ENCODE peak calls at places on chromosomes 12 and 14, in seven cellular contexts. G is thoracic aorta, B is transverse colon, O is pancreas, L is K562, N is stomach, Z is A549. I is an unnamed sample.
A peak's percentile ranks its signal among the peaks of the same experiment; 100 is the strongest.

GRCh38 chr12:110546339-110546738 is 36.8 kb downstream of the PPTC7 start:
- DNase-seq in G (no peak), B (no peak), O (no peak), L (no peak), N (no peak), Z (no peak), I (no peak)

GRCh38 chr14:105145381-105146180 is 23.0 kb downstream of the JAG2 start:
- DNase-seq in G (no peak), B (no peak), O (peak; percentile 67), L (no peak), N (no peak), Z (no peak), I (no peak)

GRCh38 chr14:75493580-75494130 is 28.6 kb upstream of the BATF start:
- DNase-seq in G (no peak), B (no peak), O (no peak), L (no peak), N (no peak), Z (no peak), I (no peak)

GRCh38 chr14:94612174-94612573 is at the start of gene SERPINA3:
- DNase-seq in G (no peak), B (no peak), O (no peak), L (no peak), N (no peak), Z (no peak), I (peak; percentile 57)

GRCh38 chr12:132118876-132119275 is 25.2 kb downstream of the DDX51 start:
- DNase-seq in G (no peak), B (no peak), O (no peak), L (no peak), N (no peak), Z (no peak), I (peak; percentile 8)

GRCh38 chr12:66367015-66367667 is 64.8 kb downstream of the HELB start:
- DNase-seq in G (no peak), B (no peak), O (no peak), L (no peak), N (no peak), Z (no peak), I (no peak)

GRCh38 chr14:56087824-56088571 is 30.2 kb upstream of the PELI2 start:
- DNase-seq in G (no peak), B (no peak), O (no peak), L (no peak), N (no peak), Z (no peak), I (no peak)

GRCh38 chr12:67698711-67699603 is 50.4 kb downstream of the DYRK2 start:
- DNase-seq in G (no peak), B (no peak), O (no peak), L (no peak), N (no peak), Z (no peak), I (no peak)

GRCh38 chr14:23433457-23433856 is 2.0 kb downstream of the MYH7 start:
- DNase-seq in G (no peak), B (no peak), O (no peak), L (peak; percentile 25), N (no peak), Z (no peak), I (no peak)

GRCh38 chr12:879641-880040 is 69.9 kb downstream of the RAD52 start:
- DNase-seq in G (no peak), B (no peak), O (no peak), L (no peak), N (no peak), Z (no peak), I (no peak)

GRCh38 chr12:26090853-26091510 is 33.9 kb downstream of the BHLHE41 start:
- DNase-seq in G (no peak), B (no peak), O (no peak), L (no peak), N (no peak), Z (no peak), I (no peak)

GRCh38 chr12:107379852-107380567 is 286.7 kb upstream of the CRY1 start:
- DNase-seq in G (no peak), B (peak; percentile 27), O (no peak), L (no peak), N (peak; percentile 36), Z (peak; percentile 58), I (no peak)

GRCh38 chr12:54404061-54405004 is 14.7 kb downstream of the ITGA5 start:
- DNase-seq in G (no peak), B (peak; percentile 65), O (peak; percentile 62), L (peak; percentile 67), N (peak; percentile 68), Z (no peak), I (peak; percentile 86)

GRCh38 chr12:6608592-6609311 is 1.6 kb upstream of the CHD4 start:
- DNase-seq in G (no peak), B (no peak), O (peak; percentile 72), L (no peak), N (no peak), Z (peak; percentile 36), I (peak; percentile 28)

GRCh38 chr12:5192727-5193126 is 149.0 kb downstream of the KCNA5 start:
- DNase-seq in G (no peak), B (no peak), O (no peak), L (no peak), N (no peak), Z (no peak), I (no peak)
- H3K27ac ChIP-seq in G (no peak overlapping the region), B (no peak overlapping the region), O (no peak overlapping the region), L (no peak overlapping the region), N (no peak overlapping the region), Z (no peak overlapping the region), I (no peak overlapping the region)

DNA sequence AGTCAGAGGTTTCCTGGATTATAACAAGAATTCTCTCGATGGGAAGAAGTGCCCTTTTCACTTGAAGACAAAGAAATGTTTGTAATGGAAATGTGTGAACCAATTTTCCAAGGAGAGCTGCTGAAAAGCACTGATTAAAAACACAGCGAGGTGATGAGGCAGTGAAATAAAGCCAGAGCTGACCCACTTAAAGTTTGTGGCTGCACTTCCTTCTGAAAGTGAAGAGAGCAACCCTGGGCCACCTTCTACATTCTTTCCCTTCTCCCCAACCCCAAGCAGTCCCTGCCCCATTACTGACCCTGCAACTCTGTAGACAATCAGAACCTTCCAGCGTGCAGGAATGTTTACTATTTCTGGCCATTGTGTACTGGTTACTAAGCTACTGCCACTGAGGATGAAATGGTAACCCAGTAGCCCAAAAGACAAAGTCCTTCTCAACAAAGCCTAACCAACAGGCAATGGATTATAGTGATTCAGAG is 174.0 kb downstream of the TTC7B start:
- DNase-seq in G (no peak), B (no peak), O (no peak), L (no peak), N (no peak), Z (no peak), I (no peak)
- H3K27ac ChIP-seq in G (peak overlapping the region; percentile 36), B (peak overlapping the region; percentile 77), O (no peak overlapping the region), L (no peak overlapping the region), N (no peak overlapping the region), Z (no peak overlapping the region), I (peak overlapping the region; percentile 17)

GRCh38 chr14:72715215-72715909 is 178.5 kb downstream of the DPF3 start:
- DNase-seq in G (no peak), B (no peak), O (no peak), L (no peak), N (no peak), Z (no peak), I (peak; percentile 78)

GRCh38 chr14:72715910-72716268 is 178.0 kb downstream of the DPF3 start:
- DNase-seq in G (no peak), B (no peak), O (no peak), L (no peak), N (no peak), Z (no peak), I (peak; percentile 33)

GRCh38 chr14:72714871-72715214 is 179.1 kb downstream of the DPF3 start:
- DNase-seq in G (no peak), B (no peak), O (no peak), L (no peak), N (no peak), Z (no peak), I (no peak)

GRCh38 chr14:72711936-72712335 is 182.0 kb downstream of the DPF3 start:
- DNase-seq in G (no peak), B (no peak), O (no peak), L (no peak), N (no peak), Z (no peak), I (no peak)

GRCh38 chr14:72714094-72714493 is 179.8 kb downstream of the DPF3 start:
- DNase-seq in G (no peak), B (peak; percentile 24), O (no peak), L (no peak), N (no peak), Z (no peak), I (no peak)
- H3K27ac ChIP-seq in G (no peak overlapping the region), B (no peak overlapping the region), O (no peak overlapping the region), L (no peak overlapping the region), N (no peak overlapping the region), Z (no peak overlapping the region), I (no peak overlapping the region)

DNA sequence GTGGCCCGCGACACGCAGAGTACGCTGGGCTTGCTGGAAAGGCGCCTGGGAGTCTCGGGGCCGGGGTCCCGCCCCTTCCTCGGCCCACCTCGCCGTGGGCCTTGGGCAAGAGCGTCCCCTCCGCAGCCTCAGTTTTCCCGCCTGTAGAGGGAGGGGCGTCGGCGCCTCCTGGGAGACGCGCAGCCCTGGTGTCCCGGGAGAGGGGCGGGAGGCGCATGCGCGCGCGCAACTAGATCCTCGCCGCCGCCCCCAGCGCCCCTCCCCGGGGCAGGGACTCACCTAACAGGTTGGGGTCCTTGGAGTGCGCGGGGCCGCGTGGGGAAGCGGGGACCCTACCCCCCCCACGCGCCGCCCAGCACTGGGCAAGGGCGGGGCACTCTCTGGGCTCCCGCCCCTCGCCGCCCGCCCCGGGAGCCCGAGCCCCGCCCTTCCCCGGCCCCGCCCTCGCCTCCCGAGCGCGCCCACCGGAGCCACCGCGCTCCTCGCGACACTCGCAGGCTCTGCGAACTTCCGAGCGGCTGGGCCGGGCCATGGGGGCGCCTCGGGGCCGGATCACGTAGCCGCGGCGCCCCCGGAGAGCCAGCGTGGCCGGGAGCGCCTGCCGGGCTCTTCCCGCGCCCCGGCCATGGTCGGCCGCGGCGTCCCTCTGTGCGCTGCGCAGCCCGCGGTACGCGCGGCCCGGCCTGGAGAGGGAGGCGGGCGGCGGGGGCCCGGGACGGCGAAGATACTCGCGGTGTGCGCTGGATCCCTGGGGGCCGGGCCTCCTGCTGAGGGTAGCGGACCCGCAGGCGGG is at the start of gene KIF26A:
- DNase-seq in G (no peak), B (peak; percentile 47), O (peak; percentile 74), L (no peak), N (no peak), Z (peak; percentile 80), I (peak; percentile 41)
- H3K27ac ChIP-seq in G (no peak within 1 kb of the TSS), B (peak within 1 kb of the TSS; percentile 24), O (no peak within 1 kb of the TSS), L (no peak within 1 kb of the TSS), N (no peak within 1 kb of the TSS), Z (peak within 1 kb of the TSS; percentile 87), I (no peak within 1 kb of the TSS)

GRCh38 chr12:24014853-24015590 is 65.6 kb upstream of the SOX5 start:
- DNase-seq in G (no peak), B (no peak), O (no peak), L (no peak), N (no peak), Z (no peak), I (no peak)

GRCh38 chr12:24012528-24012927 is 63.1 kb upstream of the SOX5 start:
- DNase-seq in G (no peak), B (no peak), O (no peak), L (no peak), N (no peak), Z (no peak), I (no peak)

GRCh38 chr12:24015771-24016170 is 66.3 kb upstream of the SOX5 start:
- DNase-seq in G (no peak), B (no peak), O (no peak), L (no peak), N (no peak), Z (no peak), I (no peak)

GRCh38 chr12:24011927-24012326 is 62.5 kb upstream of the SOX5 start:
- DNase-seq in G (no peak), B (no peak), O (no peak), L (no peak), N (no peak), Z (no peak), I (no peak)

GRCh38 chr12:24014240-24014639 is 64.8 kb upstream of the SOX5 start:
- DNase-seq in G (no peak), B (no peak), O (no peak), L (no peak), N (no peak), Z (no peak), I (no peak)
- H3K27ac ChIP-seq in G (no peak overlapping the region), B (no peak overlapping the region), O (no peak overlapping the region), L (no peak overlapping the region), N (no peak overlapping the region), Z (no peak overlapping the region), I (no peak overlapping the region)

I was measured in testis.